ENCODE peak calls at places on chromosomes 13 and 19, in seven cellular contexts. F is adrenal gland, X is hepatocyte, N is T-helper 2 cell, I is SK-N-MC, U is hepatic stellate cell, L is myocyte. Z is an unnamed sample.
A peak's percentile ranks its signal among the peaks of the same experiment; 100 is the strongest.

GRCh38 chr19:50344661-50345318 is 15.6 kb upstream of the KCNC3 start:
- DNase-seq in X (no peak), U (no peak), F (no peak), I (no peak), N (no peak), L (no peak), Z (no peak)

GRCh38 chr19:48311384-48311783 is 14.0 kb upstream of the EMP3 start:
- DNase-seq in U (no peak), N (no peak), L (no peak), F (no peak), I (no peak), X (no peak), Z (no peak)

GRCh38 chr13:80975903-80976302 is 635.0 kb upstream of the SPRY2 start:
- DNase-seq in N (no peak), L (no peak), I (no peak), U (no peak), X (peak; percentile 22), F (no peak), Z (no peak)

GRCh38 chr13:35714588-35714987 is 238.1 kb upstream of the MAB21L1 start:
- DNase-seq in U (no peak), N (no peak), I (no peak), F (no peak), X (no peak), L (no peak), Z (no peak)

GRCh38 chr13:49791753-49792549 is 531 bp downstream of the KPNA3 start:
- DNase-seq in F (peak; percentile 63), I (no peak), U (peak; percentile 47), X (peak; percentile 68), N (peak; percentile 35), L (peak; percentile 46), Z (peak; percentile 44)

GRCh38 chr19:18062043-18062442 is 24.7 kb downstream of the IL12RB1 start:
- DNase-seq in F (no peak), X (no peak), L (no peak), N (no peak), I (no peak), U (no peak), Z (no peak)

GRCh38 chr19:10643968-10644290 is 10.2 kb upstream of the ILF3 start:
- DNase-seq in I (no peak), L (no peak), N (no peak), X (peak; percentile 56), F (no peak), U (no peak), Z (no peak)

GRCh38 chr13:36850790-36851438 is 31.9 kb downstream of the RFXAP start:
- DNase-seq in X (no peak), U (no peak), N (no peak), I (no peak), L (no peak), F (no peak), Z (no peak)

GRCh38 chr13:30114586-30115256 is 192.6 kb downstream of the KATNAL1 start:
- DNase-seq in I (no peak), F (peak; percentile 94), N (peak; percentile 93), X (peak; percentile 95), L (peak; percentile 81), U (peak; percentile 82), Z (peak; percentile 86)

GRCh38 chr19:16363133-16363851 is 38.7 kb downstream of the KLF2 start:
- DNase-seq in L (no peak), N (no peak), I (no peak), X (peak; percentile 64), F (no peak), U (no peak), Z (no peak)

GRCh38 chr13:99429670-99430069 is 71.6 kb upstream of the TM9SF2 start:
- DNase-seq in U (no peak), F (no peak), X (no peak), N (no peak), I (no peak), L (no peak), Z (no peak)

GRCh38 chr13:86188170-86188569 is 389.0 kb upstream of the SLITRK6 start:
- DNase-seq in F (no peak), L (no peak), N (no peak), X (no peak), U (no peak), I (no peak), Z (no peak)

GRCh38 chr13:112333756-112334543 is 42.2 kb upstream of the SPACA7 start:
- DNase-seq in U (no peak), F (peak; percentile 30), L (no peak), I (no peak), N (no peak), X (no peak), Z (no peak)

GRCh38 chr13:100989424-100989823 is 314.8 kb upstream of the TMTC4 start:
- DNase-seq in F (no peak), X (no peak), N (no peak), L (no peak), I (no peak), U (no peak), Z (no peak)

GRCh38 chr19:39212377-39212742 is 8.3 kb upstream of the SYCN start:
- DNase-seq in U (no peak), I (peak; percentile 6), L (no peak), F (no peak), X (no peak), N (peak; percentile 37), Z (peak; percentile 38)

GRCh38 chr19:10421240-10421948 is 1.1 kb downstream of the PDE4A start:
- DNase-seq in I (no peak), U (no peak), N (no peak), L (no peak), X (no peak), F (no peak), Z (peak; percentile 58)

GRCh38 chr13:24220086-24220703 is 59.7 kb downstream of the SPATA13 start:
- DNase-seq in L (peak; percentile 90), F (peak; percentile 76), X (peak; percentile 91), I (peak; percentile 66), U (peak; percentile 74), N (no peak), Z (peak; percentile 55)

GRCh38 chr13:29845440-29846056 is 4.9 kb downstream of the UBL3 start:
- DNase-seq in L (peak; percentile 36), F (no peak), X (no peak), U (no peak), N (no peak), I (no peak), Z (no peak)

GRCh38 chr13:112722433-112723250 is 32.8 kb downstream of the ATP11A start:
- DNase-seq in I (no peak), U (peak; percentile 92), X (peak; percentile 87), N (no peak), F (peak; percentile 92), L (no peak), Z (no peak)

GRCh38 chr13:110272651-110273050 is 34.3 kb downstream of the COL4A1 start:
- DNase-seq in N (no peak), X (no peak), L (no peak), F (no peak), I (no peak), U (no peak), Z (no peak)

GRCh38 chr19:34733266-34733825 is 697 bp upstream of the ZNF181 start:
- DNase-seq in L (no peak), N (no peak), X (peak; percentile 68), I (no peak), U (no peak), F (no peak), Z (no peak)

GRCh38 chr19:4495471-4495870 is 22.8 kb downstream of the PLIN4 start:
- DNase-seq in N (no peak), L (no peak), X (no peak), I (no peak), F (no peak), U (no peak), Z (no peak)

GRCh38 chr13:90683711-90684131 is 663.8 kb upstream of the MIR17HG start:
- DNase-seq in F (no peak), X (no peak), I (no peak), U (no peak), L (no peak), N (no peak), Z (no peak)

GRCh38 chr13:22198001-22198400 is 527.1 kb downstream of the FGF9 start:
- DNase-seq in F (no peak), N (no peak), X (no peak), I (no peak), L (no peak), U (no peak), Z (no peak)

GRCh38 chr19:10390652-10391286 is 10.4 kb upstream of the TYK2 start:
- DNase-seq in I (no peak), U (peak; percentile 80), L (peak; percentile 62), N (peak; percentile 39), F (peak; percentile 83), X (peak; percentile 82), Z (peak; percentile 47)

GRCh38 chr19:3045885-3046603 is 16.3 kb downstream of the TLE5 start:
- DNase-seq in X (no peak), F (no peak), I (no peak), L (no peak), N (no peak), U (no peak), Z (no peak)

GRCh38 chr13:44903596-44903995 is 85.7 kb downstream of the NUFIP1 start:
- DNase-seq in X (peak; percentile 79), U (peak; percentile 33), I (no peak), F (peak; percentile 62), L (peak; percentile 98), N (no peak), Z (no peak)

Z was measured in activated T-helper 1 cell treated with anti-CD3 and anti-CD28 coated beads, Interleukin-12 subunit alpha, Interleukin-12 subunit beta, Interleukin-2, Interleukin-4 antibody, amounts not matched to agents 30 ng/mL and 10 ng/mL and 1 ng/mL, durations not matched to agents 14 hours and 24 hours and 36 hours.